ENCODE peak calls at places on chromosomes 4 and X, in seven cellular contexts. L is psoas muscle, Q is fibroblast of lung, G is A549, T is kidney, C is spleen, B is AG10803. U is an unnamed sample.

GRCh38 chr4:185209031-185209851 is at the start of gene SNX25:
- DNase-seq in L (peak; percentile 92), Q (peak; percentile 75), G (peak; percentile 46), T (peak; percentile 96), C (peak; percentile 97), B (peak; percentile 64), U (no peak)

GRCh38 chr4:2833671-2834000 is 10.0 kb upstream of the ADD1 start:
- DNase-seq in L (peak; percentile 39), Q (no peak), G (no peak), T (peak; percentile 73), C (no peak), B (no peak), U (no peak)

GRCh38 chrX:153568612-153569011 is 30.3 kb downstream of the CCNQ start:
- DNase-seq in L (no peak), Q (no peak), G (peak; percentile 33), T (no peak), C (no peak), B (no peak), U (no peak)

GRCh38 chr4:24024157-24024556 is 134.3 kb upstream of the PPARGC1A start:
- DNase-seq in L (no peak), Q (peak; percentile 70), G (no peak), T (no peak), C (no peak), B (peak; percentile 63), U (no peak)

GRCh38 chrX:8724176-8724757 is 7.7 kb downstream of the ANOS1 start:
- DNase-seq in L (no peak), Q (no peak), G (peak; percentile 11), T (no peak), C (no peak), B (no peak), U (no peak)

GRCh38 chrX:124217289-124218251 is 114.9 kb upstream of the TEX13D start:
- DNase-seq in L (no peak), Q (peak; percentile 67), G (no peak), T (no peak), C (peak; percentile 82), B (peak; percentile 22), U (no peak)

GRCh38 chr4:173525118-173526033 is 4.7 kb downstream of the HAND2 start:
- DNase-seq in L (no peak), Q (no peak), G (no peak), T (no peak), C (peak; percentile 66), B (no peak), U (no peak)

GRCh38 chr4:183873389-183874185 is 31.5 kb upstream of the STOX2 start:
- DNase-seq in L (no peak), Q (peak; percentile 11), G (no peak), T (no peak), C (no peak), B (no peak), U (no peak)

GRCh38 chr4:10020871-10021676 is at the start of gene SLC2A9:
- DNase-seq in L (peak; percentile 63), Q (no peak), G (no peak), T (no peak), C (peak; percentile 76), B (peak; percentile 57), U (no peak)

GRCh38 chrX:139831689-139832456 is 101.0 kb downstream of the ATP11C start:
- DNase-seq in L (no peak), Q (peak; percentile 59), G (no peak), T (no peak), C (no peak), B (peak; percentile 68), U (peak; percentile 35)

GRCh38 chrX:15293471-15293870 is 22.0 kb downstream of the ASB11 start:
- DNase-seq in L (no peak), Q (no peak), G (no peak), T (no peak), C (no peak), B (no peak), U (no peak)

GRCh38 chr4:176150283-176150682 is 45.1 kb downstream of the SPATA4 start:
- DNase-seq in L (no peak), Q (peak; percentile 31), G (no peak), T (no peak), C (no peak), B (peak; percentile 50), U (peak; percentile 3)

GRCh38 chr4:62344474-62344873 is 1144.3 kb downstream of the ADGRL3 start:
- DNase-seq in L (no peak), Q (no peak), G (no peak), T (no peak), C (no peak), B (no peak), U (no peak)

GRCh38 chrX:27976284-27976683 is 5.0 kb downstream of the DCAF8L1 start:
- DNase-seq in L (no peak), Q (no peak), G (no peak), T (no peak), C (no peak), B (no peak), U (no peak)

GRCh38 chr4:57055873-57056272 is 54.3 kb downstream of the IGFBP7 start:
- DNase-seq in L (no peak), Q (no peak), G (no peak), T (no peak), C (no peak), B (no peak), U (no peak)

GRCh38 chr4:146442801-146443200 is 78.9 kb downstream of the SLC10A7 start:
- DNase-seq in L (no peak), Q (peak; percentile 73), G (no peak), T (no peak), C (no peak), B (peak; percentile 58), U (peak; percentile 5)

GRCh38 chrX:74179936-74180454 is 124.0 kb upstream of the ZCCHC13 start:
- DNase-seq in L (no peak), Q (no peak), G (no peak), T (no peak), C (no peak), B (no peak), U (no peak)

DNA sequence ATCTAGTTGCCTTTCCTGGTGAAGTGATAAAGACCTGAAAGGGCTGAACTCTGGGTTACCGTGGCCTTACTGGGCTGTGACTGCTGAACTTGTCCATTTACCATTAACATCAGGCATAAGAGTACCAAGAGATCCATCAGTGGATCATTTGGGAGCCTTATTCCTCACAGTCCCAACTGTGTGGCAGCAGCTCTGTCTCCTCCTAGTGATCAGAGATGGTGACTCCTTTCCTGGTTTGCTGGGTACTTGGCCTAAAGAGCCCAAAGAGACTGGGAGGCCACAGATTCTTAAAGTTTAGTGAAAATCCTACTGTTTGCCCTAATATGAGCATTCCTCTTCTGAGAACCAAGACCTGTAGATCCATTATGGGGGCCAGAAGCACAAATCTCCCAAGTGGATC is 56.3 kb upstream of the ATP6AP2 start:
- DNase-seq in L (no peak), Q (no peak), G (no peak), T (no peak), C (no peak), B (peak; percentile 15), U (no peak)
- TF ChIP-seq CTCF in L (no peak), Q (no peak), G (no peak), T (no peak), C (no peak), B (peak; percentile 54), U (no peak)

GRCh38 chr4:71188197-71188625 is 150.6 kb upstream of the SLC4A4 start:
- DNase-seq in L (no peak), Q (no peak), G (no peak), T (no peak), C (no peak), B (no peak), U (no peak)

GRCh38 chr4:71188951-71189350 is 149.9 kb upstream of the SLC4A4 start:
- DNase-seq in L (no peak), Q (no peak), G (no peak), T (no peak), C (no peak), B (no peak), U (no peak)

GRCh38 chr4:71186566-71187398 is 152.0 kb upstream of the SLC4A4 start:
- DNase-seq in L (peak; percentile 70), Q (peak; percentile 63), G (peak; percentile 29), T (peak; percentile 67), C (peak; percentile 84), B (peak; percentile 69), U (no peak)

GRCh38 chr4:71186257-71186565 is 152.6 kb upstream of the SLC4A4 start:
- DNase-seq in L (no peak), Q (no peak), G (no peak), T (no peak), C (no peak), B (no peak), U (no peak)

DNA sequence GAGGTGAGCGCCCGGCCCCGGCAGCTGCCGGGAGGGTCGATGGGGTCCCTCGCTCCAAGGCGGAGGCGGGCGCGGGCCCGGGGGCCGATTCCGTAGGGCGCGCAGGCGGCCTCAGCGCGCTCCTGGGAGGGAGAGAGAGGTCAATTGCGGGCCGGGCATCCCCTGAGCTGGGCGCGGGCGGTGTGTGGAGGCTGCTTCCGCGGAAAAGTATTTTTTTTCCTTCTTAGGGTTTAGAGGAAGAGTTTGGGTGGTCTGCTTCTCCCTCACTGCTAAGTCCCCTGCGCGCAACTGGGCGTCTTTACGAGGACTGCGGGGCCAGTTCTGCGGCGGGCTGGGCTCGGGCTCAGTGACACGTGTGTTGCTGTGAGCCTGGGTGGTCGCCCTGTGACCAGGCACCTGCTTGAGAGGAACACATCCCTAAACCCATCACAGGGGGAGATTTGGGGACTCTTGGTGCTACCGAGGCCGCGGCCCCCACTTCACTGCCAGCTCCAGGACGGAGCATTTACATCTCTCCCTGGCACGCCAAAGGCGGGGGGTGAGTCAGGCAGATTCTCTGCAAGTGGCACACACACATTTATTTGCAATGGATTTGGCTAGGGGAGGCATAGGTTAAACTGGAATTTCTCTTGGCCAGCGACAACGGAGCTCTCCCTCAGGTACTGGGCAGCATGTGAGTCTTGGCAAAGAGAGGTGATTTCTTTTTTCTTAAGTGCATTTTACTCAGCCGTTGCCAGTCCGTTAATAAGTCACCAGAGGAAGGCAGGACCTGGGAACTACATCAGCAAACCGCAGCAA is 151.2 kb upstream of the SLC4A4 start:
- DNase-seq in L (peak; percentile 58), Q (peak; percentile 68), G (peak; percentile 23), T (peak; percentile 69), C (peak; percentile 78), B (peak; percentile 62), U (no peak)
- H3K4me3 ChIP-seq in L (peak overlapping the region; percentile 86), Q (peak overlapping the region; percentile 77), G (peak overlapping the region; percentile 89), T (peak overlapping the region; percentile 54), C (peak overlapping the region; percentile 63), B (peak overlapping the region; percentile 77), U (peak overlapping the region; percentile 62)

DNA sequence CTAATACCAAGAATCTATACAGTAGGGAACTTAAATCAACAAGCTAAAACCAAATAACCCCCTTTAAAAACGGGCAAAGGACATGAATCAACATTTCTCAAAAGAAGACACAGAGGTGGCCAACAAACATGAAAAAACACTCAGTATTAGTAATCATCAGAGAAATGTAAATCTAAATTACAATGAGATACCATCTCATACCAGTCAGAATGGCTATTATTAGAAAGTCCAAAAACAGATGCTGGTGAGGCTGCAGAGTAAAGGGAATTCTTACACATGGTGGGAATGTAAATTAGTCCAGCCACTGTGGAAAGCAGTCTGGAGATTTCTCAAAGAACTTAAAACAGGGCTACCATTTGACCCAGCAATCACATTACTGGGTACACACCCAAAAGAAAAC is 167.8 kb downstream of the PACRGL start:
- DNase-seq in L (no peak), Q (no peak), G (no peak), T (no peak), C (no peak), B (no peak), U (no peak)
- TF ChIP-seq CTCF in L (no peak), Q (no peak), G (no peak), T (no peak), C (no peak), B (no peak), U (no peak)

DNA sequence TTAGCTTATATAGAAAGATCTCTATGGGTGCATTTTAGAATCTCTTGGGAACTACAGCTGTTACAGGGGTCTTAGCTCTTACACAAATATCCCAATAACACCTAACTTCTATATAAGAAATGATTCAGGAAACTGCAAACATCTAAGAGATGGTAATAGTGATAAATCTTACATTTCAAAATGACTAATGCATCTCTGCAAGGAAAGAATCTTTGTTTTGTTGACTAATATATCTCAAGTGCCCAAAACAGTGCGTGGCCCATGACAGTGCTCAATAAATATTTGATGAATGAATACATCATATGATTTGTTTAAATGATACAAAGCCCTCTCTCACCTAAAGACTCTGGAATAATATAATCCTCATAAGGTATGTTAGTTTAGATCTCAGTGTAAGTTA is 47.5 kb downstream of the CENPE start:
- DNase-seq in L (no peak), Q (peak; percentile 57), G (peak; percentile 2), T (no peak), C (no peak), B (peak; percentile 25), U (no peak)
- H3K4me3 ChIP-seq in L (no peak overlapping the region), Q (no peak overlapping the region), G (no peak overlapping the region), T (no peak overlapping the region), C (no peak overlapping the region), B (no peak overlapping the region), U (no peak overlapping the region)